ENCODE peak calls at places on chromosome 4, in nine cellular contexts. One of them, this sample, is unnamed.

GRCh38 chr4:106868381-106869035 is 167.6 kb downstream of the DKK2 start:
- DNase-seq in IMR-90: no peak
- DNase-seq in uterus: no peak
- DNase-seq in HCT116: peak
- DNase-seq in A549: no peak
- DNase-seq in right lobe of liver: no peak
- DNase-seq in ovary: no peak
- DNase-seq in esophagus muscularis mucosa: no peak
- DNase-seq in heart left ventricle: no peak
- DNase-seq in this sample: no peak

GRCh38 chr4:23904639-23905061 is 14.8 kb upstream of the PPARGC1A start:
- DNase-seq in IMR-90: no peak
- DNase-seq in uterus: no peak
- DNase-seq in HCT116: no peak
- DNase-seq in A549: no peak
- DNase-seq in right lobe of liver: no peak
- DNase-seq in ovary: no peak
- DNase-seq in esophagus muscularis mucosa: no peak
- DNase-seq in heart left ventricle: no peak
- DNase-seq in this sample: no peak

GRCh38 chr4:48778431-48779094 is 1.5 kb downstream of the FRYL start:
- DNase-seq in IMR-90: peak
- DNase-seq in uterus: no peak
- DNase-seq in HCT116: no peak
- DNase-seq in A549: no peak
- DNase-seq in right lobe of liver: no peak
- DNase-seq in ovary: no peak
- DNase-seq in esophagus muscularis mucosa: no peak
- DNase-seq in heart left ventricle: no peak
- DNase-seq in this sample: no peak

GRCh38 chr4:77172336-77172735 is 15.3 kb downstream of the CCNG2 start:
- DNase-seq in IMR-90: peak
- DNase-seq in uterus: no peak
- DNase-seq in HCT116: no peak
- DNase-seq in A549: no peak
- DNase-seq in right lobe of liver: no peak
- DNase-seq in ovary: no peak
- DNase-seq in esophagus muscularis mucosa: no peak
- DNase-seq in heart left ventricle: no peak
- DNase-seq in this sample: no peak

GRCh38 chr4:179124419-179124818 is 1682.2 kb upstream of the AGA start:
- DNase-seq in IMR-90: no peak
- DNase-seq in uterus: no peak
- DNase-seq in HCT116: no peak
- DNase-seq in A549: no peak
- DNase-seq in right lobe of liver: no peak
- DNase-seq in ovary: no peak
- DNase-seq in esophagus muscularis mucosa: no peak
- DNase-seq in heart left ventricle: no peak
- DNase-seq in this sample: no peak

GRCh38 chr4:53629296-53629695 is 38.0 kb upstream of the LNX1 start:
- DNase-seq in IMR-90: no peak
- DNase-seq in uterus: no peak
- DNase-seq in HCT116: no peak
- DNase-seq in A549: no peak
- DNase-seq in right lobe of liver: no peak
- DNase-seq in ovary: no peak
- DNase-seq in esophagus muscularis mucosa: no peak
- DNase-seq in heart left ventricle: no peak
- DNase-seq in this sample: no peak

GRCh38 chr4:101967697-101968346 is 177.3 kb downstream of the BANK1 start:
- DNase-seq in IMR-90: no peak
- DNase-seq in uterus: no peak
- DNase-seq in HCT116: no peak
- DNase-seq in A549: peak
- DNase-seq in right lobe of liver: no peak
- DNase-seq in ovary: no peak
- DNase-seq in esophagus muscularis mucosa: no peak
- DNase-seq in heart left ventricle: no peak
- DNase-seq in this sample: no peak

GRCh38 chr4:99468891-99469290 is 33.7 kb upstream of the ADH7 start:
- DNase-seq in IMR-90: peak
- DNase-seq in uterus: no peak
- DNase-seq in HCT116: no peak
- DNase-seq in A549: no peak
- DNase-seq in right lobe of liver: no peak
- DNase-seq in ovary: no peak
- DNase-seq in esophagus muscularis mucosa: no peak
- DNase-seq in heart left ventricle: no peak
- DNase-seq in this sample: no peak

GRCh38 chr4:113537183-113537977 is 224.2 kb downstream of the CAMK2D start:
- DNase-seq in IMR-90: no peak
- DNase-seq in uterus: no peak
- DNase-seq in HCT116: no peak
- DNase-seq in A549: no peak
- DNase-seq in right lobe of liver: no peak
- DNase-seq in ovary: no peak
- DNase-seq in esophagus muscularis mucosa: no peak
- DNase-seq in heart left ventricle: peak
- DNase-seq in this sample: peak

GRCh38 chr4:153207561-153207960 is 3.3 kb downstream of the TRIM2 start:
- DNase-seq in IMR-90: peak
- DNase-seq in uterus: peak
- DNase-seq in HCT116: no peak
- DNase-seq in A549: peak
- DNase-seq in right lobe of liver: peak
- DNase-seq in ovary: no peak
- DNase-seq in esophagus muscularis mucosa: no peak
- DNase-seq in heart left ventricle: peak
- DNase-seq in this sample: peak

GRCh38 chr4:155759372-155760252 is 791 bp downstream of the GUCY1B1 start:
- DNase-seq in IMR-90: peak
- DNase-seq in uterus: peak
- DNase-seq in HCT116: no peak
- DNase-seq in A549: peak
- DNase-seq in right lobe of liver: peak
- DNase-seq in ovary: peak
- DNase-seq in esophagus muscularis mucosa: no peak
- DNase-seq in heart left ventricle: peak
- DNase-seq in this sample: peak

GRCh38 chr4:110418641-110419040 is 57.3 kb upstream of the ENPEP start:
- DNase-seq in IMR-90: no peak
- DNase-seq in uterus: no peak
- DNase-seq in HCT116: no peak
- DNase-seq in A549: no peak
- DNase-seq in right lobe of liver: no peak
- DNase-seq in ovary: no peak
- DNase-seq in esophagus muscularis mucosa: no peak
- DNase-seq in heart left ventricle: no peak
- DNase-seq in this sample: no peak

GRCh38 chr4:2939383-2940243 is 23.6 kb downstream of the NOP14 start:
- DNase-seq in IMR-90: no peak
- DNase-seq in uterus: no peak
- DNase-seq in HCT116: no peak
- DNase-seq in A549: no peak
- DNase-seq in right lobe of liver: peak
- DNase-seq in ovary: peak
- DNase-seq in esophagus muscularis mucosa: no peak
- DNase-seq in heart left ventricle: no peak
- DNase-seq in this sample: no peak
- TF ChIP-seq POLR2A in IMR-90: no peak
- TF ChIP-seq POLR2A in uterus: no peak
- TF ChIP-seq POLR2A in HCT116: no peak
- TF ChIP-seq POLR2A in A549: no peak
- TF ChIP-seq POLR2A in right lobe of liver: no peak
- TF ChIP-seq POLR2A in ovary: no peak
- TF ChIP-seq POLR2A in esophagus muscularis mucosa: no peak
- TF ChIP-seq POLR2A in heart left ventricle: no peak
- TF ChIP-seq POLR2A in this sample: no peak

GRCh38 chr4:140523857-140524742 is at the start of gene ELMOD2:
- DNase-seq in IMR-90: peak
- DNase-seq in uterus: peak
- DNase-seq in HCT116: peak
- DNase-seq in A549: peak
- DNase-seq in right lobe of liver: peak
- DNase-seq in ovary: peak
- DNase-seq in esophagus muscularis mucosa: peak
- DNase-seq in heart left ventricle: peak
- DNase-seq in this sample: peak
- TF ChIP-seq POLR2A in IMR-90: peak
- TF ChIP-seq POLR2A in uterus: no peak
- TF ChIP-seq POLR2A in HCT116: peak
- TF ChIP-seq POLR2A in A549: peak
- TF ChIP-seq POLR2A in right lobe of liver: peak
- TF ChIP-seq POLR2A in ovary: no peak
- TF ChIP-seq POLR2A in esophagus muscularis mucosa: peak
- TF ChIP-seq POLR2A in heart left ventricle: peak
- TF ChIP-seq POLR2A in this sample: peak

GRCh38 chr4:56908206-56909082 is 744 bp downstream of the REST start:
- DNase-seq in IMR-90: peak
- DNase-seq in uterus: peak
- DNase-seq in HCT116: no peak
- DNase-seq in A549: peak
- DNase-seq in right lobe of liver: peak
- DNase-seq in ovary: peak
- DNase-seq in esophagus muscularis mucosa: no peak
- DNase-seq in heart left ventricle: peak
- DNase-seq in this sample: peak
- TF ChIP-seq POLR2A in IMR-90: peak
- TF ChIP-seq POLR2A in uterus: no peak
- TF ChIP-seq POLR2A in HCT116: no peak
- TF ChIP-seq POLR2A in A549: no peak
- TF ChIP-seq POLR2A in right lobe of liver: peak
- TF ChIP-seq POLR2A in ovary: no peak
- TF ChIP-seq POLR2A in esophagus muscularis mucosa: no peak
- TF ChIP-seq POLR2A in heart left ventricle: no peak
- TF ChIP-seq POLR2A in this sample: no peak

GRCh38 chr4:123397276-123398150 is 918 bp downstream of the SPRY1 start:
- DNase-seq in IMR-90: peak
- DNase-seq in uterus: peak
- DNase-seq in HCT116: peak
- DNase-seq in A549: peak
- DNase-seq in right lobe of liver: peak
- DNase-seq in ovary: peak
- DNase-seq in esophagus muscularis mucosa: no peak
- DNase-seq in heart left ventricle: peak
- DNase-seq in this sample: peak
- TF ChIP-seq POLR2A in IMR-90: no peak
- TF ChIP-seq POLR2A in uterus: no peak
- TF ChIP-seq POLR2A in HCT116: no peak
- TF ChIP-seq POLR2A in A549: no peak
- TF ChIP-seq POLR2A in right lobe of liver: no peak
- TF ChIP-seq POLR2A in ovary: no peak
- TF ChIP-seq POLR2A in esophagus muscularis mucosa: no peak
- TF ChIP-seq POLR2A in heart left ventricle: no peak
- TF ChIP-seq POLR2A in this sample: no peak

GRCh38 chr4:73259552-73260140 is 1.0 kb upstream of the ANKRD17 start:
- DNase-seq in IMR-90: no peak
- DNase-seq in uterus: no peak
- DNase-seq in HCT116: no peak
- DNase-seq in A549: no peak
- DNase-seq in right lobe of liver: no peak
- DNase-seq in ovary: no peak
- DNase-seq in esophagus muscularis mucosa: no peak
- DNase-seq in heart left ventricle: no peak
- DNase-seq in this sample: no peak

GRCh38 chr4:73257995-73258667 is 467 bp downstream of the ANKRD17 start:
- DNase-seq in IMR-90: peak
- DNase-seq in uterus: peak
- DNase-seq in HCT116: no peak
- DNase-seq in A549: peak
- DNase-seq in right lobe of liver: no peak
- DNase-seq in ovary: peak
- DNase-seq in esophagus muscularis mucosa: no peak
- DNase-seq in heart left ventricle: no peak
- DNase-seq in this sample: peak

GRCh38 chr4:73257242-73257994 is 1.2 kb downstream of the ANKRD17 start:
- DNase-seq in IMR-90: peak
- DNase-seq in uterus: peak
- DNase-seq in HCT116: peak
- DNase-seq in A549: peak
- DNase-seq in right lobe of liver: peak
- DNase-seq in ovary: peak
- DNase-seq in esophagus muscularis mucosa: peak
- DNase-seq in heart left ventricle: peak
- DNase-seq in this sample: peak

DNA sequence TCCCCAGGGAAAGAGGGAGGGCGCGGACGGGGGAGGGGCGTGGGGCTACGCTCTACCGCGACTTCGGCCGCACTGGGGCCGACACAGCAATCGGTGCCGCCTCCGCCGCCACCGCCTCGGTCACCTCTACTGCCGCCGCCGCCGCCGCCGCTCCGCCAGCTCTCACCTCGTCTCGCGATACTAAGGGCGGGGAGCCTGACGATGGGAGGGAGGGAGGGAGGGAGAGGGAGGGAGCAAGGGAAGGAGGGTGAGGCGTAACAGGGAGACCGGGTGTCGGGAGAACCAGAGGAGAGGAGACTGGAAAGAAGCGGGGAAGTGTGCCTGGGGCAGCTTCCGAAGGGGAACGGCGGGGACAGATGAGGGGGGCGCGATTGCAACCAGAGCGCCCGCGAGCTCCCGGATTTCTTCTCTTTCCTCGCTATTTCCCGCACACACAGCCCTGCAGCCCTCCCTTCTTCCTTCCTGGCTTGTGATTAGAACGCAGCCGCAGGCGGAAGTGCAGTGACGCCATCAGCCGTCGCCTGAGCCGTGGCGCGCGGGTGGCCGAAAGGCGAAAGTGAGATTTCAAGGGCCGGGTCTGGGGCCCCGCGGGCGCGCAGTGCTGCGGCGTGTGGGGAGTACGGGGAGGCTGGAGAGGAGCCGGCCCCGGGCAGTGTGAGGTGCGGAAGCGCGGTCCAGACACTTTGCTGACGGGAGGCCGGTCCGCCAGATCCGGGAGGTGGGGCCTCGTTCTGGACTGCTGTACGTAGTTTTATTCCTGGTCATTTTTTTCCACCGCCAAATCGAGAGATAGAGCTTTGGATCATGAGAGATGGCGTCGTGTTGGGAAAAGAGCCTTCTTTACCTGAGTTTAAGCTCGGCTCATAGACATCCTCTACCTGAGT is at the start of gene ANKRD17:
- DNase-seq in IMR-90: peak
- DNase-seq in uterus: peak
- DNase-seq in HCT116: peak
- DNase-seq in A549: peak
- DNase-seq in right lobe of liver: peak
- DNase-seq in ovary: peak
- DNase-seq in esophagus muscularis mucosa: peak
- DNase-seq in heart left ventricle: peak
- DNase-seq in this sample: peak
- TF ChIP-seq POLR2A in IMR-90: peak
- TF ChIP-seq POLR2A in uterus: peak
- TF ChIP-seq POLR2A in HCT116: peak
- TF ChIP-seq POLR2A in A549: peak
- TF ChIP-seq POLR2A in right lobe of liver: peak
- TF ChIP-seq POLR2A in ovary: peak
- TF ChIP-seq POLR2A in esophagus muscularis mucosa: peak
- TF ChIP-seq POLR2A in heart left ventricle: peak
- TF ChIP-seq POLR2A in this sample: peak

This sample was measured in body of pancreas.